ENCODE peak calls at places on chromosomes 11 and 22, in ten cellular contexts. N is DMS153; V is NCI-H1105 treated with DMSO at 0.1 percent for 48 hours; I is cardiac muscle cell; B is central memory CD4-positive, alpha-beta T cell; D is PC-9; M is activated CD4-positive, CD25-positive, alpha-beta regulatory T cell; U is tibial artery; C is lower lobe of right lung; P is DMS53. X is an unnamed sample.

GRCh38 chr11:7278314-7278917 is 26.7 kb downstream of the SYT9 start:
- DNase-seq in N (no peak), V (peak), I (peak), B (no peak), D (no peak), M (no peak), U (no peak), C (no peak), P (peak), X (peak)

GRCh38 chr11:128334311-128335044 is 252.9 kb downstream of the ETS1 start:
- DNase-seq in N (peak), V (no peak), I (peak), B (no peak), D (no peak), M (no peak), U (no peak), C (peak), P (no peak), X (no peak)

GRCh38 chr11:75308986-75309385 is 42.5 kb downstream of the ARRB1 start:
- DNase-seq in N (no peak), V (no peak), I (no peak), B (no peak), D (no peak), M (no peak), U (no peak), C (no peak), P (no peak), X (no peak)

GRCh38 chr11:66510990-66511339 is 530 bp downstream of the BBS1 start:
- DNase-seq in N (no peak), V (no peak), I (no peak), B (no peak), D (no peak), M (no peak), U (no peak), C (no peak), P (no peak), X (no peak)

GRCh38 chr11:103624708-103625623 is 411.5 kb upstream of the DDI1 start:
- DNase-seq in N (no peak), V (no peak), I (peak), B (no peak), D (peak), M (no peak), U (no peak), C (no peak), P (peak), X (no peak)

GRCh38 chr11:61967924-61968757 is 707 bp upstream of the FTH1 start:
- DNase-seq in N (peak), V (peak), I (no peak), B (peak), D (peak), M (no peak), U (peak), C (peak), P (peak), X (no peak)

GRCh38 chr11:14262271-14262846 is 96.6 kb downstream of the RRAS2 start:
- DNase-seq in N (no peak), V (no peak), I (no peak), B (no peak), D (no peak), M (no peak), U (no peak), C (no peak), P (no peak), X (no peak)

GRCh38 chr11:71463331-71464211 is 10.6 kb downstream of the NADSYN1 start:
- DNase-seq in N (no peak), V (no peak), I (no peak), B (no peak), D (no peak), M (no peak), U (no peak), C (no peak), P (no peak), X (no peak)

GRCh38 chr11:7635137-7635536 is 38.2 kb downstream of the CYB5R2 start:
- DNase-seq in N (no peak), V (peak), I (no peak), B (no peak), D (no peak), M (no peak), U (no peak), C (no peak), P (peak), X (no peak)

GRCh38 chr11:1949302-1949701 is 2.2 kb downstream of the MRPL23 start:
- DNase-seq in N (no peak), V (no peak), I (no peak), B (no peak), D (no peak), M (no peak), U (peak), C (peak), P (no peak), X (no peak)

GRCh38 chr22:40178417-40179409 is 988 bp downstream of the TNRC6B start:
- DNase-seq in N (no peak), V (peak), I (peak), B (peak), D (no peak), M (no peak), U (no peak), C (no peak), P (peak), X (no peak)

GRCh38 chr11:27362749-27363575 is at the start of gene CCDC34:
- DNase-seq in N (peak), V (peak), I (peak), B (peak), D (peak), M (peak), U (peak), C (peak), P (peak), X (peak)

GRCh38 chr11:119207300-119207570 is 1.1 kb downstream of the CBL start:
- DNase-seq in N (no peak), V (no peak), I (peak), B (no peak), D (no peak), M (no peak), U (no peak), C (no peak), P (no peak), X (no peak)

GRCh38 chr22:50572965-50573364 is 5.3 kb downstream of the CPT1B start:
- DNase-seq in N (no peak), V (no peak), I (no peak), B (no peak), D (no peak), M (no peak), U (peak), C (peak), P (no peak), X (no peak)

GRCh38 chr11:126008956-126009355 is 53.7 kb downstream of the CDON start:
- DNase-seq in N (no peak), V (no peak), I (no peak), B (no peak), D (no peak), M (no peak), U (no peak), C (no peak), P (no peak), X (no peak)